ENCODE peak calls at places on chromosomes 2 and 18, in six cellular contexts. X is CD8-positive, alpha-beta T cell; F is H9; L is NB4; S is gastrocnemius medialis; K is pancreas. C is an unnamed sample.

GRCh38 chr2:142445542-142445941 is 314.7 kb upstream of the LRP1B start:
- DNase-seq in F (no peak), X (no peak), S (no peak), L (no peak), K (no peak), C (no peak)

GRCh38 chr18:75635096-75635495 is 207.6 kb upstream of the SMIM21 start:
- DNase-seq in F (no peak), S (no peak), K (no peak), L (no peak), X (no peak), C (no peak)

GRCh38 chr2:215654177-215654850 is 218.4 kb upstream of the FN1 start:
- DNase-seq in L (no peak), F (no peak), X (no peak), K (no peak), S (no peak), C (no peak)

GRCh38 chr2:239685556-239685955 is 284.7 kb upstream of the HDAC4 start:
- DNase-seq in X (no peak), L (no peak), S (no peak), K (no peak), F (no peak), C (no peak)

GRCh38 chr2:71897836-71898235 is 249.8 kb downstream of the CYP26B1 start:
- DNase-seq in X (no peak), K (no peak), L (no peak), S (no peak), F (no peak), C (no peak)

GRCh38 chr18:12855886-12856285 is 28.2 kb downstream of the PTPN2 start:
- DNase-seq in X (no peak), S (no peak), F (no peak), K (no peak), L (no peak), C (no peak)

GRCh38 chr2:60047944-60048525 is 505.4 kb downstream of the BCL11A start:
- DNase-seq in S (peak), L (no peak), F (no peak), K (no peak), X (no peak), C (no peak)

GRCh38 chr2:85684806-85685205 is 9.4 kb upstream of the GNLY start:
- DNase-seq in X (no peak), L (no peak), S (peak), F (no peak), K (no peak), C (no peak)

GRCh38 chr2:101946372-101946771 is 45.4 kb upstream of the IL1R2 start:
- DNase-seq in L (no peak), K (no peak), F (no peak), S (no peak), X (no peak), C (no peak)

DNA sequence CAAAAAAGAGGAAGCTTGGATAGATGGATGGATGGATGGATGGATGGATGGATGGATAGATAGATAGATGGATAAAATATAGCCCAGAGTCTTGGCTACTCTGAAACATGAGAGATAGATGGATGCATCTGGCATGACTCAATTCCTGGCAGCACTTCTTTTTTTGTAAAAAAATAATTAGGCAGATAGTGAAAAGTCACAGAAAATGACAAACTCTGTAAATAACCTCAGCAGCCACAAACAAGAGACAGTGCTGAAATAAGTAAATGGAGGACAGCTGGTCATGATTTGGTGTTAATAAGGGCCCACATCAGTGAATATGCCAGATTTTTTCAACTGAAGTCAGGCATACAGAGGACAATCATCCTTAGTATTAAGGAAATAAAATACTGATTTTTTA is 585.0 kb upstream of the GCFC2 start:
- DNase-seq in F (no peak), K (no peak), S (no peak), X (no peak), L (no peak), C (no peak)
- TF ChIP-seq CTCF in F (no peak), K (no peak), S (no peak), X (no peak), L (no peak), C (no peak)

GRCh38 chr18:46728219-46728930 is 28.5 kb downstream of the ST8SIA5 start:
- DNase-seq in S (no peak), X (no peak), L (no peak), K (no peak), F (no peak), C (no peak)
- TF ChIP-seq CTCF in S (no peak), X (no peak), L (no peak), K (no peak), F (no peak), C (no peak)

GRCh38 chr2:162840598-162841246 is 2.2 kb upstream of the KCNH7 start:
- DNase-seq in S (no peak), L (peak), X (no peak), K (peak), F (peak), C (peak)
- TF ChIP-seq CTCF in S (no peak), L (no peak), X (no peak), K (no peak), F (no peak), C (no peak)

GRCh38 chr2:150122871-150123588 is 364.4 kb downstream of the RND3 start:
- DNase-seq in X (no peak), S (no peak), K (no peak), L (no peak), F (no peak), C (no peak)
- TF ChIP-seq CTCF in X (no peak), S (no peak), K (no peak), L (no peak), F (no peak), C (no peak)

GRCh38 chr2:45753381-45753780 is 101.9 kb downstream of the PRKCE start:
- DNase-seq in L (no peak), K (no peak), F (no peak), X (no peak), S (no peak), C (no peak)
- TF ChIP-seq CTCF in L (no peak), K (no peak), F (no peak), X (no peak), S (no peak), C (no peak)

GRCh38 chr2:3462493-3463104 is 56.7 kb downstream of the ADI1 start:
- DNase-seq in S (peak), X (no peak), F (no peak), L (no peak), K (no peak), C (no peak)
- TF ChIP-seq CTCF in S (no peak), X (peak), F (no peak), L (no peak), K (no peak), C (peak)

GRCh38 chr2:27683390-27684071 is 19.8 kb downstream of the SLC4A1AP start:
- DNase-seq in L (peak), X (peak), K (no peak), F (peak), S (peak), C (peak)
- TF ChIP-seq CTCF in L (peak), X (peak), K (peak), F (peak), S (peak), C (peak)

GRCh38 chr2:121044412-121044811 is 240.6 kb downstream of the TFCP2L1 start:
- DNase-seq in L (peak), K (no peak), S (no peak), F (peak), X (no peak), C (no peak)
- TF ChIP-seq CTCF in L (peak), K (no peak), S (no peak), F (peak), X (no peak), C (no peak)

GRCh38 chr2:5696351-5696740 is 4.2 kb downstream of the SOX11 start:
- DNase-seq in X (no peak), S (no peak), L (no peak), F (peak), K (peak), C (no peak)

GRCh38 chr2:5692561-5693287 is 540 bp downstream of the SOX11 start:
- DNase-seq in X (no peak), S (no peak), L (no peak), F (no peak), K (peak), C (peak)

GRCh38 chr2:5693288-5694015 is 1.3 kb downstream of the SOX11 start:
- DNase-seq in X (no peak), K (peak), S (no peak), F (peak), L (no peak), C (no peak)

GRCh38 chr2:5695641-5696350 is 3.6 kb downstream of the SOX11 start:
- DNase-seq in K (no peak), F (peak), X (no peak), L (no peak), S (no peak), C (peak)

GRCh38 chr2:5694016-5694690 is 2.0 kb downstream of the SOX11 start:
- DNase-seq in F (no peak), K (no peak), S (no peak), X (no peak), L (no peak), C (no peak)
- TF ChIP-seq CTCF in F (no peak), K (no peak), S (no peak), X (no peak), L (no peak), C (no peak)

GRCh38 chr2:30072250-30072842 is 74.5 kb upstream of the YPEL5 start:
- DNase-seq in K (peak), F (peak), X (no peak), L (peak), S (peak), C (peak)
- TF ChIP-seq CTCF in K (peak), F (peak), X (peak), L (peak), S (peak), C (peak)

C was measured in mesothelial cell of epicardium.